ENCODE peak calls at places on chromosomes 1 and 21, in five cellular contexts. One of them, this sample, is unnamed.

GRCh38 chr1:202270871-202271326 is 70.8 kb downstream of the UBE2T start:
- DNase-seq in GM04504: no peak
- DNase-seq in stimulated activated CD8-positive, alpha-beta memory T cell treated with anti-CD3 and anti-CD28 coated beads, Interleukin-4, amount 100 ng/mL, for 4 hours: no peak
- DNase-seq in CD4-positive, CD25-positive, alpha-beta regulatory T cell: no peak
- DNase-seq in HCEC 1CT: no peak
- DNase-seq in this sample: no peak

GRCh38 chr1:150322310-150322709 is 977 bp downstream of the PRPF3 start:
- DNase-seq in GM04504: peak
- DNase-seq in stimulated activated CD8-positive, alpha-beta memory T cell treated with anti-CD3 and anti-CD28 coated beads, Interleukin-4, amount 100 ng/mL, for 4 hours: no peak
- DNase-seq in CD4-positive, CD25-positive, alpha-beta regulatory T cell: no peak
- DNase-seq in HCEC 1CT: no peak
- DNase-seq in this sample: no peak

GRCh38 chr1:243549791-243550190 is 293.9 kb downstream of the SDCCAG8 start:
- DNase-seq in GM04504: no peak
- DNase-seq in stimulated activated CD8-positive, alpha-beta memory T cell treated with anti-CD3 and anti-CD28 coated beads, Interleukin-4, amount 100 ng/mL, for 4 hours: no peak
- DNase-seq in CD4-positive, CD25-positive, alpha-beta regulatory T cell: no peak
- DNase-seq in HCEC 1CT: peak
- DNase-seq in this sample: no peak

GRCh38 chr1:18101508-18101907 is 6.1 kb upstream of the IGSF21 start:
- DNase-seq in GM04504: no peak
- DNase-seq in stimulated activated CD8-positive, alpha-beta memory T cell treated with anti-CD3 and anti-CD28 coated beads, Interleukin-4, amount 100 ng/mL, for 4 hours: no peak
- DNase-seq in CD4-positive, CD25-positive, alpha-beta regulatory T cell: no peak
- DNase-seq in HCEC 1CT: no peak
- DNase-seq in this sample: no peak

GRCh38 chr1:17885663-17886062 is 130.5 kb downstream of the ACTL8 start:
- DNase-seq in GM04504: no peak
- DNase-seq in stimulated activated CD8-positive, alpha-beta memory T cell treated with anti-CD3 and anti-CD28 coated beads, Interleukin-4, amount 100 ng/mL, for 4 hours: no peak
- DNase-seq in CD4-positive, CD25-positive, alpha-beta regulatory T cell: no peak
- DNase-seq in HCEC 1CT: no peak
- DNase-seq in this sample: no peak

GRCh38 chr1:30778156-30778978 is 20.8 kb upstream of the LAPTM5 start:
- DNase-seq in GM04504: peak
- DNase-seq in stimulated activated CD8-positive, alpha-beta memory T cell treated with anti-CD3 and anti-CD28 coated beads, Interleukin-4, amount 100 ng/mL, for 4 hours: no peak
- DNase-seq in CD4-positive, CD25-positive, alpha-beta regulatory T cell: no peak
- DNase-seq in HCEC 1CT: peak
- DNase-seq in this sample: no peak

GRCh38 chr1:3049164-3049563 is 19.8 kb upstream of the PRDM16 start:
- DNase-seq in GM04504: no peak
- DNase-seq in stimulated activated CD8-positive, alpha-beta memory T cell treated with anti-CD3 and anti-CD28 coated beads, Interleukin-4, amount 100 ng/mL, for 4 hours: no peak
- DNase-seq in CD4-positive, CD25-positive, alpha-beta regulatory T cell: no peak
- DNase-seq in HCEC 1CT: no peak
- DNase-seq in this sample: no peak

GRCh38 chr1:26353210-26353859 is 595 bp downstream of the CRYBG2 start:
- DNase-seq in GM04504: no peak
- DNase-seq in stimulated activated CD8-positive, alpha-beta memory T cell treated with anti-CD3 and anti-CD28 coated beads, Interleukin-4, amount 100 ng/mL, for 4 hours: no peak
- DNase-seq in CD4-positive, CD25-positive, alpha-beta regulatory T cell: no peak
- DNase-seq in HCEC 1CT: no peak
- DNase-seq in this sample: no peak

GRCh38 chr1:27343639-27344025 is 1.8 kb downstream of the SYTL1 start:
- DNase-seq in GM04504: no peak
- DNase-seq in stimulated activated CD8-positive, alpha-beta memory T cell treated with anti-CD3 and anti-CD28 coated beads, Interleukin-4, amount 100 ng/mL, for 4 hours: no peak
- DNase-seq in CD4-positive, CD25-positive, alpha-beta regulatory T cell: no peak
- DNase-seq in HCEC 1CT: no peak
- DNase-seq in this sample: no peak

GRCh38 chr1:147748687-147749350 is 11.6 kb downstream of the GJA5 start:
- DNase-seq in GM04504: no peak
- DNase-seq in stimulated activated CD8-positive, alpha-beta memory T cell treated with anti-CD3 and anti-CD28 coated beads, Interleukin-4, amount 100 ng/mL, for 4 hours: no peak
- DNase-seq in CD4-positive, CD25-positive, alpha-beta regulatory T cell: no peak
- DNase-seq in HCEC 1CT: no peak
- DNase-seq in this sample: no peak

GRCh38 chr1:202835548-202836072 is 24.9 kb downstream of the PCAT6 start:
- DNase-seq in GM04504: no peak
- DNase-seq in stimulated activated CD8-positive, alpha-beta memory T cell treated with anti-CD3 and anti-CD28 coated beads, Interleukin-4, amount 100 ng/mL, for 4 hours: no peak
- DNase-seq in CD4-positive, CD25-positive, alpha-beta regulatory T cell: no peak
- DNase-seq in HCEC 1CT: no peak
- DNase-seq in this sample: no peak

GRCh38 chr1:40450491-40451237 is 388 bp downstream of the ZFP69B start:
- DNase-seq in GM04504: peak
- DNase-seq in stimulated activated CD8-positive, alpha-beta memory T cell treated with anti-CD3 and anti-CD28 coated beads, Interleukin-4, amount 100 ng/mL, for 4 hours: peak
- DNase-seq in CD4-positive, CD25-positive, alpha-beta regulatory T cell: peak
- DNase-seq in HCEC 1CT: peak
- DNase-seq in this sample: no peak

GRCh38 chr1:61967750-61968149 is 225.5 kb downstream of the PATJ start:
- DNase-seq in GM04504: no peak
- DNase-seq in stimulated activated CD8-positive, alpha-beta memory T cell treated with anti-CD3 and anti-CD28 coated beads, Interleukin-4, amount 100 ng/mL, for 4 hours: no peak
- DNase-seq in CD4-positive, CD25-positive, alpha-beta regulatory T cell: no peak
- DNase-seq in HCEC 1CT: no peak
- DNase-seq in this sample: no peak

GRCh38 chr21:35236090-35236489 is 187.0 kb upstream of the RUNX1 start:
- DNase-seq in GM04504: no peak
- DNase-seq in stimulated activated CD8-positive, alpha-beta memory T cell treated with anti-CD3 and anti-CD28 coated beads, Interleukin-4, amount 100 ng/mL, for 4 hours: no peak
- DNase-seq in CD4-positive, CD25-positive, alpha-beta regulatory T cell: no peak
- DNase-seq in HCEC 1CT: no peak
- DNase-seq in this sample: no peak

GRCh38 chr1:26094076-26094669 is 17.5 kb upstream of the PDIK1L start:
- DNase-seq in GM04504: no peak
- DNase-seq in stimulated activated CD8-positive, alpha-beta memory T cell treated with anti-CD3 and anti-CD28 coated beads, Interleukin-4, amount 100 ng/mL, for 4 hours: no peak
- DNase-seq in CD4-positive, CD25-positive, alpha-beta regulatory T cell: no peak
- DNase-seq in HCEC 1CT: no peak
- DNase-seq in this sample: no peak

GRCh38 chr21:41396452-41397107 is 29.5 kb upstream of the MX1 start:
- DNase-seq in GM04504: no peak
- DNase-seq in stimulated activated CD8-positive, alpha-beta memory T cell treated with anti-CD3 and anti-CD28 coated beads, Interleukin-4, amount 100 ng/mL, for 4 hours: no peak
- DNase-seq in CD4-positive, CD25-positive, alpha-beta regulatory T cell: no peak
- DNase-seq in HCEC 1CT: no peak
- DNase-seq in this sample: no peak

GRCh38 chr1:156480015-156480368 is 20.6 kb downstream of the MEF2D start:
- DNase-seq in GM04504: no peak
- DNase-seq in stimulated activated CD8-positive, alpha-beta memory T cell treated with anti-CD3 and anti-CD28 coated beads, Interleukin-4, amount 100 ng/mL, for 4 hours: no peak
- DNase-seq in CD4-positive, CD25-positive, alpha-beta regulatory T cell: no peak
- DNase-seq in HCEC 1CT: no peak
- DNase-seq in this sample: no peak

GRCh38 chr1:66521736-66522365 is 12.1 kb upstream of the SGIP1 start:
- DNase-seq in GM04504: peak
- DNase-seq in stimulated activated CD8-positive, alpha-beta memory T cell treated with anti-CD3 and anti-CD28 coated beads, Interleukin-4, amount 100 ng/mL, for 4 hours: no peak
- DNase-seq in CD4-positive, CD25-positive, alpha-beta regulatory T cell: no peak
- DNase-seq in HCEC 1CT: peak
- DNase-seq in this sample: no peak

GRCh38 chr1:203197625-203198024 is 11.1 kb upstream of the CHI3L1 start:
- DNase-seq in GM04504: peak
- DNase-seq in stimulated activated CD8-positive, alpha-beta memory T cell treated with anti-CD3 and anti-CD28 coated beads, Interleukin-4, amount 100 ng/mL, for 4 hours: no peak
- DNase-seq in CD4-positive, CD25-positive, alpha-beta regulatory T cell: no peak
- DNase-seq in HCEC 1CT: peak
- DNase-seq in this sample: no peak

GRCh38 chr1:64675718-64676345 is 69.0 kb upstream of the RAVER2 start:
- DNase-seq in GM04504: no peak
- DNase-seq in stimulated activated CD8-positive, alpha-beta memory T cell treated with anti-CD3 and anti-CD28 coated beads, Interleukin-4, amount 100 ng/mL, for 4 hours: no peak
- DNase-seq in CD4-positive, CD25-positive, alpha-beta regulatory T cell: no peak
- DNase-seq in HCEC 1CT: peak
- DNase-seq in this sample: no peak

GRCh38 chr1:158952416-158952815 is 21.1 kb downstream of the PYHIN1 start:
- DNase-seq in GM04504: no peak
- DNase-seq in stimulated activated CD8-positive, alpha-beta memory T cell treated with anti-CD3 and anti-CD28 coated beads, Interleukin-4, amount 100 ng/mL, for 4 hours: no peak
- DNase-seq in CD4-positive, CD25-positive, alpha-beta regulatory T cell: no peak
- DNase-seq in HCEC 1CT: no peak
- DNase-seq in this sample: no peak

GRCh38 chr1:55506686-55507577 is 291.8 kb upstream of the USP24 start:
- DNase-seq in GM04504: peak
- DNase-seq in stimulated activated CD8-positive, alpha-beta memory T cell treated with anti-CD3 and anti-CD28 coated beads, Interleukin-4, amount 100 ng/mL, for 4 hours: no peak
- DNase-seq in CD4-positive, CD25-positive, alpha-beta regulatory T cell: no peak
- DNase-seq in HCEC 1CT: peak
- DNase-seq in this sample: no peak

GRCh38 chr1:39829791-39830533 is 41.3 kb upstream of the BMP8B start:
- DNase-seq in GM04504: no peak
- DNase-seq in stimulated activated CD8-positive, alpha-beta memory T cell treated with anti-CD3 and anti-CD28 coated beads, Interleukin-4, amount 100 ng/mL, for 4 hours: no peak
- DNase-seq in CD4-positive, CD25-positive, alpha-beta regulatory T cell: no peak
- DNase-seq in HCEC 1CT: no peak
- DNase-seq in this sample: no peak

GRCh38 chr1:228178737-228179720 is 13.4 kb downstream of the IBA57 start:
- DNase-seq in GM04504: no peak
- DNase-seq in stimulated activated CD8-positive, alpha-beta memory T cell treated with anti-CD3 and anti-CD28 coated beads, Interleukin-4, amount 100 ng/mL, for 4 hours: no peak
- DNase-seq in CD4-positive, CD25-positive, alpha-beta regulatory T cell: no peak
- DNase-seq in HCEC 1CT: no peak
- DNase-seq in this sample: no peak

GRCh38 chr21:42660118-42660470 is 6.7 kb downstream of the PDE9A start:
- DNase-seq in GM04504: no peak
- DNase-seq in stimulated activated CD8-positive, alpha-beta memory T cell treated with anti-CD3 and anti-CD28 coated beads, Interleukin-4, amount 100 ng/mL, for 4 hours: no peak
- DNase-seq in CD4-positive, CD25-positive, alpha-beta regulatory T cell: no peak
- DNase-seq in HCEC 1CT: no peak
- DNase-seq in this sample: no peak

GRCh38 chr1:2532485-2533160 is 2.6 kb upstream of the HES5 start:
- DNase-seq in GM04504: no peak
- DNase-seq in stimulated activated CD8-positive, alpha-beta memory T cell treated with anti-CD3 and anti-CD28 coated beads, Interleukin-4, amount 100 ng/mL, for 4 hours: no peak
- DNase-seq in CD4-positive, CD25-positive, alpha-beta regulatory T cell: no peak
- DNase-seq in HCEC 1CT: no peak
- DNase-seq in this sample: no peak

GRCh38 chr21:42153746-42154145 is 65.2 kb upstream of the ABCG1 start:
- DNase-seq in GM04504: no peak
- DNase-seq in stimulated activated CD8-positive, alpha-beta memory T cell treated with anti-CD3 and anti-CD28 coated beads, Interleukin-4, amount 100 ng/mL, for 4 hours: no peak
- DNase-seq in CD4-positive, CD25-positive, alpha-beta regulatory T cell: no peak
- DNase-seq in HCEC 1CT: no peak
- DNase-seq in this sample: no peak

GRCh38 chr1:24468605-24469004 is 34.0 kb upstream of the RCAN3 start:
- DNase-seq in GM04504: no peak
- DNase-seq in stimulated activated CD8-positive, alpha-beta memory T cell treated with anti-CD3 and anti-CD28 coated beads, Interleukin-4, amount 100 ng/mL, for 4 hours: no peak
- DNase-seq in CD4-positive, CD25-positive, alpha-beta regulatory T cell: no peak
- DNase-seq in HCEC 1CT: no peak
- DNase-seq in this sample: no peak

GRCh38 chr1:212977781-212978645 is 27.7 kb downstream of the VASH2 start:
- DNase-seq in GM04504: no peak
- DNase-seq in stimulated activated CD8-positive, alpha-beta memory T cell treated with anti-CD3 and anti-CD28 coated beads, Interleukin-4, amount 100 ng/mL, for 4 hours: no peak
- DNase-seq in CD4-positive, CD25-positive, alpha-beta regulatory T cell: no peak
- DNase-seq in HCEC 1CT: no peak
- DNase-seq in this sample: no peak

GRCh38 chr1:30524840-30525617 is 198.4 kb downstream of the MATN1 start:
- DNase-seq in GM04504: no peak
- DNase-seq in stimulated activated CD8-positive, alpha-beta memory T cell treated with anti-CD3 and anti-CD28 coated beads, Interleukin-4, amount 100 ng/mL, for 4 hours: no peak
- DNase-seq in CD4-positive, CD25-positive, alpha-beta regulatory T cell: no peak
- DNase-seq in HCEC 1CT: no peak
- DNase-seq in this sample: no peak

GRCh38 chr1:206463911-206464310 is 6.4 kb upstream of the IKBKE start:
- DNase-seq in GM04504: no peak
- DNase-seq in stimulated activated CD8-positive, alpha-beta memory T cell treated with anti-CD3 and anti-CD28 coated beads, Interleukin-4, amount 100 ng/mL, for 4 hours: no peak
- DNase-seq in CD4-positive, CD25-positive, alpha-beta regulatory T cell: no peak
- DNase-seq in HCEC 1CT: no peak
- DNase-seq in this sample: no peak

GRCh38 chr1:10510520-10511493 is 36.1 kb downstream of the PEX14 start:
- DNase-seq in GM04504: peak
- DNase-seq in stimulated activated CD8-positive, alpha-beta memory T cell treated with anti-CD3 and anti-CD28 coated beads, Interleukin-4, amount 100 ng/mL, for 4 hours: peak
- DNase-seq in CD4-positive, CD25-positive, alpha-beta regulatory T cell: peak
- DNase-seq in HCEC 1CT: peak
- DNase-seq in this sample: no peak

GRCh38 chr1:170351368-170351946 is 180.5 kb upstream of the GORAB start:
- DNase-seq in GM04504: no peak
- DNase-seq in stimulated activated CD8-positive, alpha-beta memory T cell treated with anti-CD3 and anti-CD28 coated beads, Interleukin-4, amount 100 ng/mL, for 4 hours: no peak
- DNase-seq in CD4-positive, CD25-positive, alpha-beta regulatory T cell: no peak
- DNase-seq in HCEC 1CT: no peak
- DNase-seq in this sample: no peak

This sample was measured in cerebellar nuclear complex.